ENCODE peak calls at places on chromosomes 5 and 9, in seven cellular contexts. M is right lobe of liver, X is heart right ventricle, R is HCT116, O is mucosa of descending colon, Y is upper lobe of left lung, G is body of pancreas. E is an unnamed sample.

GRCh38 chr5:132689518-132689917 is 15.7 kb downstream of the IL4 start:
- ATAC-seq in M (no peak), X (no peak), R (no peak), O (no peak), Y (no peak), G (no peak), E (no peak)

GRCh38 chr5:53084856-53085255 is 24.7 kb downstream of the MOCS2 start:
- ATAC-seq in M (no peak), X (no peak), R (no peak), O (no peak), Y (peak; percentile 72), G (no peak), E (no peak)

GRCh38 chr5:67160985-67161384 is 35.6 kb downstream of the CD180 start:
- ATAC-seq in M (no peak), X (no peak), R (no peak), O (no peak), Y (no peak), G (no peak), E (peak; percentile 53)

GRCh38 chr9:106983346-106983745 is 120.4 kb downstream of the ZNF462 start:
- ATAC-seq in M (no peak), X (no peak), R (no peak), O (no peak), Y (no peak), G (no peak), E (no peak)

GRCh38 chr9:37239224-37239859 is 119.0 kb downstream of the ZCCHC7 start:
- ATAC-seq in M (peak; percentile 42), X (no peak), R (no peak), O (no peak), Y (no peak), G (no peak), E (no peak)

GRCh38 chr9:35114113-35114847 is 1.4 kb downstream of the ATOSB start:
- ATAC-seq in M (no peak), X (peak; percentile 20), R (peak; percentile 21), O (peak; percentile 40), Y (peak; percentile 21), G (no peak), E (peak; percentile 24)

GRCh38 chr5:39628348-39628747 is 203.6 kb upstream of the DAB2 start:
- ATAC-seq in M (no peak), X (no peak), R (no peak), O (no peak), Y (no peak), G (no peak), E (no peak)

GRCh38 chr5:137828192-137828591 is 39.5 kb upstream of the MYOT start:
- ATAC-seq in M (no peak), X (peak; percentile 94), R (no peak), O (no peak), Y (no peak), G (no peak), E (no peak)

GRCh38 chr5:150497989-150498317 is 10.0 kb upstream of the NDST1 start:
- ATAC-seq in M (no peak), X (no peak), R (peak; percentile 47), O (no peak), Y (no peak), G (no peak), E (peak; percentile 53)

GRCh38 chr5:179243333-179243732 is 101.9 kb downstream of the ADAMTS2 start:
- ATAC-seq in M (no peak), X (peak; percentile 49), R (no peak), O (peak; percentile 25), Y (no peak), G (no peak), E (peak; percentile 59)

GRCh38 chr5:45695680-45696093 is 493 bp downstream of the HCN1 start:
- ATAC-seq in M (no peak), X (no peak), R (no peak), O (no peak), Y (no peak), G (no peak), E (no peak)

GRCh38 chr5:88923623-88924619 is 40.9 kb upstream of the MEF2C start:
- ATAC-seq in M (peak; percentile 73), X (no peak), R (no peak), O (no peak), Y (no peak), G (no peak), E (no peak)

GRCh38 chr5:138985683-138986082 is 110.5 kb upstream of the LRRTM2 start:
- ATAC-seq in M (peak; percentile 13), X (no peak), R (no peak), O (no peak), Y (peak; percentile 38), G (no peak), E (no peak)

GRCh38 chr9:113652355-113653152 is 189.0 kb downstream of the RGS3 start:
- ATAC-seq in M (peak; percentile 75), X (no peak), R (no peak), O (no peak), Y (no peak), G (no peak), E (no peak)

GRCh38 chr9:115042781-115043509 is 75.0 kb downstream of the TNC start:
- ATAC-seq in M (peak; percentile 23), X (no peak), R (no peak), O (no peak), Y (no peak), G (no peak), E (no peak)

GRCh38 chr5:67106626-67107342 is 89.8 kb downstream of the CD180 start:
- ATAC-seq in M (peak; percentile 53), X (peak; percentile 16), R (no peak), O (no peak), Y (no peak), G (no peak), E (no peak)

GRCh38 chr5:75325242-75325641 is 11.8 kb upstream of the HMGCR start:
- ATAC-seq in M (peak; percentile 94), X (no peak), R (no peak), O (no peak), Y (no peak), G (no peak), E (no peak)

GRCh38 chr5:149561848-149562247 is 10.6 kb upstream of the CSNK1A1 start:
- ATAC-seq in M (peak; percentile 78), X (peak; percentile 90), R (peak; percentile 79), O (peak; percentile 63), Y (peak; percentile 79), G (peak; percentile 54), E (peak; percentile 93)

GRCh38 chr9:16611969-16612368 is 258.5 kb downstream of the BNC2 start:
- ATAC-seq in M (no peak), X (no peak), R (no peak), O (no peak), Y (no peak), G (no peak), E (no peak)

GRCh38 chr5:142913728-142914338 is 143.7 kb downstream of the ARHGAP26 start:
- ATAC-seq in M (no peak), X (no peak), R (peak; percentile 73), O (no peak), Y (no peak), G (peak; percentile 71), E (no peak)
- TF ChIP-seq CTCF in M (no peak), X (no peak), R (peak; percentile 33), O (no peak), Y (no peak), G (no peak), E (no peak)

GRCh38 chr9:109914280-109915027 is 134.5 kb downstream of the PALM2AKAP2 start:
- ATAC-seq in M (no peak), X (no peak), R (no peak), O (no peak), Y (no peak), G (no peak), E (no peak)

GRCh38 chr9:109919736-109920408 is 139.9 kb downstream of the PALM2AKAP2 start:
- ATAC-seq in M (no peak), X (peak; percentile 20), R (peak; percentile 72), O (no peak), Y (no peak), G (no peak), E (no peak)

GRCh38 chr9:109916316-109916715 is 136.3 kb downstream of the PALM2AKAP2 start:
- ATAC-seq in M (no peak), X (no peak), R (no peak), O (no peak), Y (no peak), G (no peak), E (no peak)

GRCh38 chr9:109922617-109923260 is 142.7 kb downstream of the PALM2AKAP2 start:
- ATAC-seq in M (peak; percentile 84), X (no peak), R (no peak), O (peak; percentile 25), Y (no peak), G (no peak), E (no peak)

DNA sequence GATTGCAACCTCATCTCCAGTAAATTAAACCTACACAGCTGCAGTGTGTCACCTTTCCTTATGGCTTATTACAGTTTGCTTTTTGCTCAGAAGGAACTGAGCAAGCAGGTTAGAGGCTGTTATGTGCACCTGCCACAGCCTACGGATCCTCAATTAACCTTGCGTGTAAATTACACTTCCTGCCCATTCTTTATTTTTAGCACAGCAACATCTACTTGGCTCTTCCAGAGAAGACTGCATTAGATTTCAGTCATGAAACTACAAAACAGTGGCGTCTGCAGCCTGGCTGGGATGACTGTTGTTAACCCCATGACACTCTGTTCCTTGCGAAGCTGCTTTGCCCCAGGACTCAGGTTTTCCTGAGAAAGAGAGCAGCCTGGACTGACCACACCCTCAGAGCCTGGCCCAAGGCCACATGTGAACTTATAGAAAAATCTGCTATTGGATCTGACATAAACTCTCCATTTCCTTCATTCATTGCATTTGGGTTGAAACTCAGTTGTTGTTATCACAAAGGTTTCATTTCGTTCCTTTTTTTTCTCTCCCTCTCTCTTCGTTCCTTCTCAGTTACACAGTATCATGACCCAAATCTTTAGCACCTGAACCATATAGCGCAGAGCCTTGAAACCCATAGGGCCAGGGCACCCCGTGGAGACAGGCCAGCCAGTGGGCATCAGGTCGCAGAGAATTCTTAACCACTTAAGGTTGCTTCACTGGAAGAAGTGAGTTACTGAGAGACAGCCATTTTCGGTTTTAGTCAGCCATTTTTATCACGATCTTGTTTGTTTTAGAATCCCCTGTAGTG is 138.6 kb downstream of the PALM2AKAP2 start:
- ATAC-seq in M (no peak), X (peak; percentile 55), R (no peak), O (peak; percentile 92), Y (no peak), G (no peak), E (no peak)
- H3K4me3 ChIP-seq in M (no peak overlapping the region), X (no peak overlapping the region), R (no peak overlapping the region), O (no peak overlapping the region), Y (no peak overlapping the region), G (no peak overlapping the region), E (no peak overlapping the region)

DNA sequence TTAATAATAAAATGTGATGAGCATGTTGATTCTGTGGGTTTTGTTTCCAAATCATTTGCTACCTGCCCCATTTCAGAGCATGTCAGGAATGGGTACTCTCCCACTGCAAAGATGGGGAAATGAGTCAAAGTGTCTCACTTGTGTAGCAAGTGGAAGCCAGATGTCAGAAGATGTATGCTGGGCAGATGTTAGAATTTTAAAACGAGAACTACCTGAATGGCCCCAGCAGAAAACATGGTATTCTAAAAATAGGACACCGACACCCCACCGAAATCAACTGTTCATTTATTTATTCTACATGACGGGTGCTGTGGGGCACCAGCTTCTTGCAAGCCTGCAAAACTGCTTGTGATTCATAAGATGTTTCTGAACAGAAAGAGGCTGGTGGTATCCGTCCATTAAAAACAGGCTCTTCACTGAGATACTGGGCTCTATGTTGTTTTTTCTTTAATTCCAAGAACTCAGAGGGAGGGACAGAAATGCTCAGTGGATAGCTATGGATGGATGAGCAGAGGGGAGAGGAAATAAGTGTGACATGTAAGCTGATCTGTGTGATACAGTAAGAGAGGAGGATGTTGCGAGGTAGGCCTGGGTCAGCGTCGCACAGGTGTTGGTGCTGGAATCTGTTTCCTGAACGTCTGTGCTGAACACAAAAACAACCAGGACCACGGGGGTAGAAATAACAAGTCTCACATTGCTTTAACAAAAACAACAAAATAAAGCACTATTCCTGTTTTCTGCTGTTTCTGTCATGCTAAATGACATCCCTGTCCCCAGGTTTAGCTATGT is 157.2 kb downstream of the EFNA5 start:
- ATAC-seq in M (no peak), X (no peak), R (no peak), O (no peak), Y (no peak), G (no peak), E (no peak)
- H3K4me1 ChIP-seq in M (no peaks in the 10 kb centered on the region), X (no peaks in the 10 kb centered on the region), R (no peaks in the 10 kb centered on the region), O (no peaks in the 10 kb centered on the region), Y (no peaks in the 10 kb centered on the region), G (no peaks in the 10 kb centered on the region), E (no peaks in the 10 kb centered on the region)

GRCh38 chr9:121989010-121989409 is 104.1 kb downstream of the TTLL11 start:
- ATAC-seq in M (no peak), X (no peak), R (peak; percentile 79), O (no peak), Y (no peak), G (no peak), E (no peak)
- TF ChIP-seq CTCF in M (no peak), X (peak; percentile 36), R (peak; percentile 81), O (no peak), Y (no peak), G (no peak), E (no peak)